ENCODE peak calls at places on chromosomes 12 and 14, in seven cellular contexts. P, H, S, W, G, L and U are unnamed samples.

GRCh38 chr12:131218291-131219172 is 264.8 kb downstream of the ADGRD1 start:
- DNase-seq in G (peak), S (peak), L (no peak), P (no peak), W (peak), H (no peak), U (no peak)

GRCh38 chr12:123126294-123127144 is 24.4 kb downstream of the PITPNM2 start:
- DNase-seq in H (peak), W (no peak), S (peak), L (peak), G (no peak), P (no peak), U (peak)

GRCh38 chr14:51962678-51963077 is 26.7 kb upstream of the RTRAF start:
- DNase-seq in L (peak), W (no peak), S (no peak), P (no peak), H (no peak), G (no peak), U (no peak)

GRCh38 chr14:75470238-75470797 is 42.5 kb downstream of the JDP2 start:
- DNase-seq in L (no peak), W (no peak), S (no peak), P (no peak), G (peak), H (peak), U (no peak)

GRCh38 chr12:122852336-122853275 is 17.3 kb downstream of the HIP1R start:
- DNase-seq in G (no peak), S (no peak), L (no peak), W (no peak), P (no peak), H (no peak), U (no peak)

GRCh38 chr12:95836630-95837239 is 22.0 kb upstream of the SNRPF start:
- DNase-seq in H (no peak), G (peak), L (peak), S (peak), P (no peak), W (no peak), U (no peak)

GRCh38 chr12:87157791-87158190 is 871.4 kb downstream of the C12orf50 start:
- DNase-seq in W (peak), S (peak), P (no peak), L (peak), G (no peak), H (no peak), U (no peak)

GRCh38 chr12:123916729-123917128 is 55.9 kb downstream of the CCDC92 start:
- DNase-seq in W (peak), H (no peak), L (peak), S (no peak), P (no peak), G (no peak), U (no peak)

GRCh38 chr12:120677765-120678473 is 9.0 kb upstream of the MLEC start:
- DNase-seq in L (no peak), H (no peak), W (no peak), S (peak), G (no peak), P (peak), U (no peak)

GRCh38 chr14:44955528-44955927 is 6.2 kb downstream of the KLHL28 start:
- DNase-seq in L (no peak), S (no peak), G (no peak), P (no peak), W (no peak), H (no peak), U (no peak)

GRCh38 chr14:39050389-39050788 is 52.6 kb downstream of the SEC23A start:
- DNase-seq in G (no peak), L (peak), S (peak), W (no peak), H (no peak), P (no peak), U (no peak)

GRCh38 chr12:109385339-109386078 is 37.8 kb downstream of the MYO1H start:
- DNase-seq in P (no peak), G (no peak), S (peak), L (peak), W (no peak), H (no peak), U (no peak)

GRCh38 chr14:29637406-29637805 is 290.2 kb downstream of the PRKD1 start:
- DNase-seq in W (no peak), S (no peak), P (peak), L (peak), H (no peak), G (peak), U (peak)

GRCh38 chr14:100449225-100449987 is 126.3 kb downstream of the SLC25A47 start:
- DNase-seq in H (no peak), S (no peak), L (no peak), P (no peak), W (no peak), G (no peak), U (no peak)

GRCh38 chr14:21068521-21069387 is 1.4 kb upstream of the ARHGEF40 start:
- DNase-seq in S (peak), W (peak), G (peak), H (peak), L (peak), P (peak), U (no peak)

GRCh38 chr12:46359667-46360280 is 12.8 kb downstream of the SLC38A2 start:
- DNase-seq in P (no peak), H (no peak), L (no peak), S (no peak), G (no peak), W (no peak), U (no peak)

GRCh38 chr12:46358325-46358700 is 14.3 kb downstream of the SLC38A2 start:
- DNase-seq in P (no peak), L (no peak), G (no peak), W (no peak), S (no peak), H (no peak), U (no peak)

GRCh38 chr12:46357438-46358324 is 14.9 kb downstream of the SLC38A2 start:
- DNase-seq in G (no peak), H (no peak), W (no peak), L (peak), P (no peak), S (peak), U (no peak)

GRCh38 chr12:46360370-46360769 is 12.2 kb downstream of the SLC38A2 start:
- DNase-seq in S (no peak), H (no peak), W (no peak), L (no peak), P (no peak), G (no peak), U (no peak)

DNA sequence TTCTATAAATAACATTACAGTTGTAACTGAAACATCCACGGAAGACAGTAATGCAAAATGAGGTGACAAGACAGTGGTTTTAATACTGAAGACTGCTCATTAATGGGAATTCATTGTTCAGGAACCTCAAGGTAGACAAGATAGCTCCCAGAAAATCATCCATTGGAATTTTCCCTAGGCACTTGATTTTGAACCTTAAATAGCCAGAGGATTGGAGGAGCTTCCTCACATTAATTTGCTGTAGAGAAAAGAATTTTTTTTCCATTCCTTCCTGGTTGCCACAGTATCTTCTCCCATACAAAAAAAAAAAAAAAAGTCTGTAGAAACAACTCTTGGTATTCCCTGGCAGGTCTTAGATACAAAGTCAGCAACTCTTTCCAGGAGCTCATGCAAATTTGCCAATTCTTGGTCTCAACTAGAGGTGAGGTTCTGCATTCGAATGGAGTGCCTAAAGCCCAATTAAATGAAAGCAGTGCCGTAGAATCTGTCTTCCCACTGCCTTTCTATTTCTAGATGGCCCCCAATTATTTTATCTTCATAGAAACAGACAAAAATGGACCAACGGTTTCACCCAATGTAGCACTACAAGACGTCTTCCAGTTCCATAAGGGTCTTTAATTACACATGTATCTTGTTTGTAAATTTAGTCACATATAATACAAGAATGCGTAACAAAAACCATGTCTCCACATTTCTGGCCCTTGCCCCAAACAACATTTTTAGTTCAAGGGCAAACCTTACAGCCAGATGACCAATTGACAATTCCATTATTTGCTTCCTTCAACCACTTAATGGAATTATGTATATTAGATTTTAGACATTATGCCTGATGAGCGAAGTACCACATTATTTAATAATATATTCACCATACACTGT is 13.5 kb downstream of the SLC38A2 start:
- DNase-seq in G (no peak), H (no peak), S (no peak), W (no peak), L (no peak), P (no peak), U (no peak)
- TF ChIP-seq POLR2A in G (no peak), H (no peak), S (no peak), W (no peak), L (no peak), P (no peak), U (no peak)

GRCh38 chr14:55436530-55436929 is 3.9 kb downstream of the TBPL2 start:
- DNase-seq in G (no peak), S (no peak), H (no peak), P (no peak), W (no peak), L (no peak), U (no peak)

GRCh38 chr14:55440385-55440784 is at the start of gene TBPL2:
- DNase-seq in W (no peak), G (no peak), S (no peak), H (no peak), L (no peak), P (no peak), U (no peak)

GRCh38 chr14:55434805-55435174 is 5.6 kb downstream of the TBPL2 start:
- DNase-seq in W (no peak), S (no peak), L (no peak), H (no peak), G (no peak), P (no peak), U (no peak)

GRCh38 chr14:55441286-55441685 is 870 bp upstream of the TBPL2 start:
- DNase-seq in G (no peak), W (no peak), H (no peak), S (no peak), P (no peak), L (no peak), U (no peak)

GRCh38 chr14:55438066-55438683 is 2.2 kb downstream of the TBPL2 start:
- DNase-seq in G (no peak), S (peak), P (no peak), W (no peak), H (no peak), L (peak), U (peak)
- TF ChIP-seq CTCF in G (peak), S (peak), P (peak), W (no peak), H (peak), L (peak), U (no peak)

DNA sequence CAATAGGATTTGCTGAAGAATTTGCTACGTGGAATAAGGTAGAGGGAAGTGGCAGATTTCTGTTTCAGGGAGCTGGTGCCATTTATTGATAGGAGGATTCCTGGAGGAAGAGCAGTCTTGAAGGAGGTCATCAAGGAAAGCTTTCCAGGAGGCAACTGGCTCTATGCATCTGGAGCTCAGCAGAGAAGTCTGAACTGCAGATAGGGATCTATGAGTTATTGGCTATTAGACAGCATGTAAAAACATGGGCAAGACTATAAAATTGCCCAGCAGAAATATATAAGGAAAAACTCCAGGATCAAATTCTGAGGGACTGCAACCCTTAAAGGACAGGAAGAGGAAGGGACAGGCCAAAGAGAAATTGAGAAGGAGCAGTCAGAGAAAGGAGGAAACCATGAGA is 8.9 kb upstream of the RAP1B start:
- DNase-seq in H (no peak), L (no peak), W (no peak), S (no peak), G (no peak), P (no peak), U (no peak)
- H3K27ac ChIP-seq in H (no peak), L (no peak), W (no peak), S (no peak), G (no peak), P (no peak), U (no peak)

GRCh38 chr12:48157016-48157888 is at the start of gene ASB8:
- DNase-seq in P (peak), L (peak), S (peak), G (peak), H (peak), W (peak), U (peak)
- TF ChIP-seq POLR2A in P (peak), L (no peak), S (peak), G (no peak), H (no peak), W (peak), U (peak)